ENCODE peak calls at places on chromosomes 2 and 18, in six cellular contexts. U is HCT116, R is K562, S is HepG2, P is H1, F is GM12878. X is an unnamed sample.
A peak's percentile ranks its signal among the peaks of the same experiment; 100 is the strongest.

GRCh38 chr2:149858916-149859634 is 271.5 kb upstream of the MMADHC start:
- DNase-seq in U (no peak), R (no peak), S (no peak), P (no peak), F (no peak), X (no peak)

GRCh38 chr2:71615769-71616730 is 162.7 kb downstream of the DYSF start:
- DNase-seq in U (no peak), R (no peak), S (no peak), P (peak; percentile 27), F (no peak), X (no peak)

GRCh38 chr2:145230546-145230945 is 710.6 kb upstream of the ZEB2 start:
- DNase-seq in U (no peak), R (no peak), S (no peak), P (no peak), F (no peak), X (no peak)

GRCh38 chr18:48136051-48136543 is 205.6 kb upstream of the SMAD2 start:
- DNase-seq in U (no peak), R (no peak), S (no peak), P (no peak), F (no peak), X (no peak)

GRCh38 chr2:64859208-64860161 is 129.7 kb upstream of the SLC1A4 start:
- DNase-seq in U (peak; percentile 63), R (peak; percentile 92), S (no peak), P (peak; percentile 68), F (no peak), X (peak; percentile 80)

GRCh38 chr2:216315817-216316603 is 56.3 kb downstream of the MARCHF4 start:
- DNase-seq in U (peak; percentile 71), R (no peak), S (no peak), P (no peak), F (no peak), X (no peak)

GRCh38 chr2:72442270-72442669 is 294.6 kb upstream of the CYP26B1 start:
- DNase-seq in U (no peak), R (no peak), S (no peak), P (no peak), F (no peak), X (no peak)

GRCh38 chr2:167017021-167017420 is 128.7 kb downstream of the XIRP2 start:
- DNase-seq in U (no peak), R (no peak), S (no peak), P (no peak), F (no peak), X (no peak)

GRCh38 chr2:233145726-233146125 is 85.6 kb downstream of the INPP5D start:
- DNase-seq in U (no peak), R (no peak), S (no peak), P (no peak), F (no peak), X (no peak)

GRCh38 chr2:127541849-127542630 is 6.6 kb downstream of the MYO7B start:
- DNase-seq in U (no peak), R (no peak), S (no peak), P (no peak), F (no peak), X (no peak)

GRCh38 chr2:120525056-120526046 is 179.4 kb downstream of the INHBB start:
- DNase-seq in U (no peak), R (peak; percentile 25), S (peak; percentile 92), P (no peak), F (no peak), X (no peak)

GRCh38 chr18:11047817-11048216 is 101.6 kb downstream of the PIEZO2 start:
- DNase-seq in U (no peak), R (no peak), S (no peak), P (no peak), F (no peak), X (no peak)

GRCh38 chr2:148887349-148888002 is 12.4 kb downstream of the KIF5C start:
- DNase-seq in U (no peak), R (no peak), S (no peak), P (no peak), F (no peak), X (no peak)

GRCh38 chr18:10188971-10189810 is 265.2 kb upstream of the APCDD1 start:
- DNase-seq in U (no peak), R (no peak), S (no peak), P (no peak), F (no peak), X (no peak)

GRCh38 chr18:3008546-3008945 is 4.4 kb downstream of the LPIN2 start:
- DNase-seq in U (no peak), R (no peak), S (no peak), P (no peak), F (no peak), X (no peak)
- TF ChIP-seq JUND in U (no peak), R (no peak), S (no peak), P (no peak), F (no peak), X (no peak)

GRCh38 chr2:66571873-66572272 is 136.9 kb downstream of the MEIS1 start:
- DNase-seq in U (no peak), R (no peak), S (no peak), P (no peak), F (no peak), X (no peak)

GRCh38 chr2:66575625-66576371 is 140.9 kb downstream of the MEIS1 start:
- DNase-seq in U (no peak), R (peak; percentile 49), S (no peak), P (no peak), F (no peak), X (no peak)

GRCh38 chr2:66574701-66575624 is 140.0 kb downstream of the MEIS1 start:
- DNase-seq in U (no peak), R (peak; percentile 50), S (peak; percentile 57), P (peak; percentile 64), F (no peak), X (peak; percentile 62)

GRCh38 chr2:66573866-66574265 is 138.9 kb downstream of the MEIS1 start:
- DNase-seq in U (no peak), R (no peak), S (no peak), P (peak; percentile 49), F (no peak), X (no peak)

DNA sequence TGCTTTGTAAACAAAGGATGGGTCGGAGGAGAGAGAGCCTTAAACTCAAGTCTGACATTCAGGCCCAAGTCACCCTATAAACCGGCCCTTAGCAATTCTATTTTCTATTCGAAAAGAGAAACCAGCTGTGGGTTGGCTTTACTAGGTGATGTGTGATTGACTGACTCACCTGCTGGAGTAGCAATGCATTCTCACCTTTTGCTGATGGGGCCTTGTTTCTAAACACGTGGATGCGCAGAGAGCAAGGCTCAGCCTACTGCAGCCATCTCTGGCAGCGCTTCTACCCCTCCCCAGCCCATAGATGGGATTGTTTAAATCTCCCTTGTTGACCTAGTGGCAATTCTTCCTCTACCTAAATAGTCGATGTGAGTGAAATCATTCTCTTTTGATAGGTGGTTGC is 138.5 kb downstream of the MEIS1 start:
- DNase-seq in U (no peak), R (no peak), S (no peak), P (peak; percentile 50), F (no peak), X (no peak)
- TF ChIP-seq JUND in U (no peak), R (no peak), S (no peak), P (no peak), F (no peak), X (no peak)

GRCh38 chr18:32612651-32613050 is 142.0 kb upstream of the GAREM1 start:
- DNase-seq in U (no peak), R (no peak), S (no peak), P (no peak), F (no peak), X (no peak)
- TF ChIP-seq JUND in U (no peak), R (no peak), S (no peak), P (no peak), F (no peak), X (no peak)

GRCh38 chr2:20637147-20637546 is 13.8 kb downstream of the HS1BP3 start:
- DNase-seq in U (no peak), R (no peak), S (no peak), P (no peak), F (no peak), X (no peak)
- TF ChIP-seq JUND in U (no peak), R (no peak), S (no peak), P (no peak), F (no peak), X (no peak)